ENCODE peak calls at places on chromosome 3, in four cellular contexts. M, R, O and V are unnamed samples.

GRCh38 chr3:30342319-30343060 is 263.9 kb upstream of the TGFBR2 start:
- DNase-seq in M (no peak), R (no peak), O (peak; percentile 87), V (no peak)

GRCh38 chr3:66554178-66554577 is 53.4 kb upstream of the LRIG1 start:
- DNase-seq in M (no peak), R (no peak), O (no peak), V (no peak)

GRCh38 chr3:15933439-15934144 is 135.8 kb upstream of the ANKRD28 start:
- DNase-seq in M (no peak), R (no peak), O (no peak), V (no peak)

GRCh38 chr3:134009345-134010000 is 20.3 kb downstream of the SLCO2A1 start:
- DNase-seq in M (no peak), R (no peak), O (no peak), V (no peak)

GRCh38 chr3:108292465-108292864 is 3.9 kb upstream of the HHLA2 start:
- DNase-seq in M (no peak), R (no peak), O (no peak), V (no peak)

GRCh38 chr3:9311265-9311664 is 51.6 kb upstream of the THUMPD3 start:
- DNase-seq in M (no peak), R (no peak), O (no peak), V (no peak)

GRCh38 chr3:184399410-184399809 is 19.6 kb downstream of the CHRD start:
- DNase-seq in M (no peak), R (no peak), O (no peak), V (no peak)

GRCh38 chr3:101513419-101513986 is 491 bp upstream of the SENP7 start:
- DNase-seq in M (no peak), R (no peak), O (no peak), V (no peak)

GRCh38 chr3:149604125-149604851 is 53.5 kb downstream of the WWTR1 start:
- DNase-seq in M (no peak), R (peak; percentile 36), O (no peak), V (no peak)

GRCh38 chr3:57087361-57088092 is 27.1 kb downstream of the SPATA12 start:
- DNase-seq in M (no peak), R (no peak), O (no peak), V (no peak)

GRCh38 chr3:66153471-66153870 is 67.3 kb upstream of the SLC25A26 start:
- DNase-seq in M (no peak), R (no peak), O (no peak), V (no peak)

GRCh38 chr3:133761605-133762484 is 15.7 kb downstream of the TF start:
- DNase-seq in M (no peak), R (no peak), O (no peak), V (no peak)

GRCh38 chr3:5344707-5345106 is 157.2 kb downstream of the EDEM1 start:
- DNase-seq in M (no peak), R (no peak), O (no peak), V (no peak)

GRCh38 chr3:55521086-55522060 is 34.3 kb upstream of the WNT5A start:
- DNase-seq in M (no peak), R (no peak), O (no peak), V (no peak)

GRCh38 chr3:43093974-43094373 is 11.9 kb downstream of the POMGNT2 start:
- DNase-seq in M (no peak), R (no peak), O (no peak), V (no peak)

GRCh38 chr3:149134560-149134959 is 5.1 kb downstream of the HPS3 start:
- DNase-seq in M (no peak), R (no peak), O (no peak), V (no peak)

GRCh38 chr3:64238971-64239667 is 13.9 kb upstream of the PRICKLE2 start:
- DNase-seq in M (no peak), R (peak; percentile 77), O (peak; percentile 16), V (no peak)

GRCh38 chr3:24264748-24265158 is 229.9 kb downstream of the THRB start:
- DNase-seq in M (no peak), R (no peak), O (peak; percentile 53), V (peak; percentile 74)

GRCh38 chr3:140292154-140292553 is 357.2 kb downstream of the CLSTN2 start:
- DNase-seq in M (no peak), R (no peak), O (no peak), V (no peak)

GRCh38 chr3:25665646-25666136 is 984 bp upstream of the TOP2B start:
- DNase-seq in M (no peak), R (no peak), O (no peak), V (no peak)

GRCh38 chr3:72490688-72491430 is 357.4 kb downstream of the SHQ1 start:
- DNase-seq in M (no peak), R (peak; percentile 20), O (no peak), V (no peak)

GRCh38 chr3:42149537-42150426 is 58.6 kb downstream of the TRAK1 start:
- DNase-seq in M (no peak), R (peak; percentile 19), O (no peak), V (no peak)

GRCh38 chr3:61718565-61718964 is 157.2 kb downstream of the PTPRG start:
- DNase-seq in M (no peak), R (no peak), O (no peak), V (no peak)

GRCh38 chr3:38843898-38844297 is 27.9 kb upstream of the SCN10A start:
- DNase-seq in M (no peak), R (no peak), O (peak; percentile 34), V (no peak)

GRCh38 chr3:171809513-171810277 is 588 bp downstream of the PLD1 start:
- DNase-seq in M (no peak), R (peak; percentile 67), O (peak; percentile 70), V (peak; percentile 36)

GRCh38 chr3:170007031-170007663 is 30.6 kb upstream of the GPR160 start:
- DNase-seq in M (peak; percentile 37), R (no peak), O (peak; percentile 51), V (no peak)

GRCh38 chr3:32453346-32453745 is 49.3 kb downstream of the CMTM6 start:
- DNase-seq in M (no peak), R (no peak), O (no peak), V (no peak)

DNA sequence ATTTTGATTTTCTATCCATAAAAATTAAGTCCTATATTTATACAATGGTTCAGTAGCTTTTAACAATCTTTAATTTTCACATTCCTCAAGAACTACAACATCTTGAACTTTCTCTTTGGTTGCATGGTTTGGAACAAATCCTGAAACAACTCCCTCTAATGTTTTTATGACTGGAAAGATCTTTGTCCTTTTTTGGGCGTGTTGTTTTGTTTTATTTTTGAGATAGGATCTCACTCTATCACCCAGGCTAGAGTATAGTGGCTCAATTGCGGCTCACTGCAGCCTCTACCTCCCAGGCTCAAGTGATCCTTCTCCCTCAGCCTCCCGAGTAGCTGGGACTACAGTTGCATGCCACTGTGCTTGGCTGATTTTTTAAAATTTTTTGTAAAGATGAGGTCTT is 4.0 kb downstream of the STX19 start:
- DNase-seq in M (no peak), R (no peak), O (no peak), V (no peak)
- TF ChIP-seq ETV6 in M (no peak), R (no peak), O (no peak), V (no peak)

GRCh38 chr3:49004352-49005297 is 2.6 kb upstream of the WDR6 start:
- DNase-seq in M (no peak), R (no peak), O (peak; percentile 48), V (no peak)
- TF ChIP-seq ETV6 in M (no peak), R (no peak), O (no peak), V (no peak)

DNA sequence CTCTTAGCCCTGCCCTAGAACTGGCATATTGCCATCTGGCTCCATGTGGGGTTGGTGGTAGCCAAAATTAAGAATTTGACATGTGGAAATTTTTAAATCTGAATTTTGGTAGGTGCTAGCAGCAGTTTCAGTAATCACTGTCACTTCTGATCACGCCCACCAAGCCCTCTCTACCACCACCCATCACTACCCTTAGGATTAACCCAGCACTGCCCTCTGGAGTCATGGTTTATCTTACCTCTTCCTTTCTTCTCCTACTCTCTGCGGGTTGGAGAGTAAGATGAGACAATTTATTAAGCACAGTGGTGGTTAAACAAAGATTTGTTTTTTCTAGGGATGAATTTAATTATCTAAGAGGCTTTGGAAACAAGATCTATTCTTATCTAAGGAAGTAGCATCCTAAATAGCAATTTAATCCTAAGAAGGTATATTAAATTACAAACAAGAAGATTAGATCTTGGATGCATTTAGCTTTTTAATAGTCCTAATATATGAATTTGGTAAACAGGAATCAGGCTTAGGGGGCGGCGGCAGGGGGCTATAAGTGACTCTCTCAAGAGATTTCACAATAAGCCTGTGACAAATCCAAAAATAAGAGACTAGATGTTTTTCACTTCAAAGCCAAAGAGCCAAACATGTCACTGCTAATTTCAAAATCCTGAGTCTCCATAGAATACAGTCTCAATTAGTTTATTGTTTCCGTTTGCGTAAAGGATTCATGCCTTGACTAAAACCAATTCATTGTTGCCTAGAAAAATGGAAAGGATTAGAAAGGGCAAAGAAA is 498.4 kb upstream of the UBE2E2 start:
- DNase-seq in M (no peak), R (no peak), O (no peak), V (no peak)
- TF ChIP-seq ETV6 in M (no peak), R (no peak), O (no peak), V (no peak)

DNA sequence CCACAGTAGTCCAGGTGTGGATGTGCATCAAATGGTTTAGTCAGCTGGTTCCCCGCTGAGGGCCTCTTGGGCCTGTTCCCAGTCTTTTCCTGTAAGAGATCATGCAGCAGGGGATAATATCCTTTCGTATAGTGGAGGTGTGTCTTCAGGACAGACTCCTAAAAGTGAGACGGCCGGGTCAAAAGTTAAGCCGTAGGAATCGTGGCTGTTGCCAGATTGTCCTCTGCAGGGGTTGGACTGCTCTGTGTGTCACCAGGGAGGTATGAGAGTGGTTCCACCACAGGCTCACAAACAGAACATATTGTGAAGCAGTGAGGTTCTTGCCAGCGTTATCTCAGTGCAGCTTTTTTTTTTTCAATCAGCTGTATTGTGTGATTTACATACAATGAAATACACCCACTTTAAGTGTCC is 95.0 kb downstream of the VGLL4 start:
- DNase-seq in M (no peak), R (no peak), O (no peak), V (no peak)
- TF ChIP-seq ETV6 in M (no peak), R (no peak), O (no peak), V (no peak)

GRCh38 chr3:178436773-178437172 is 99.5 kb upstream of the KCNMB2 start:
- DNase-seq in M (no peak), R (no peak), O (no peak), V (peak; percentile 24)

GRCh38 chr3:178434206-178434805 is 101.9 kb upstream of the KCNMB2 start:
- DNase-seq in M (no peak), R (no peak), O (no peak), V (no peak)

GRCh38 chr3:178439504-178439903 is 96.7 kb upstream of the KCNMB2 start:
- DNase-seq in M (no peak), R (no peak), O (no peak), V (peak; percentile 20)

DNA sequence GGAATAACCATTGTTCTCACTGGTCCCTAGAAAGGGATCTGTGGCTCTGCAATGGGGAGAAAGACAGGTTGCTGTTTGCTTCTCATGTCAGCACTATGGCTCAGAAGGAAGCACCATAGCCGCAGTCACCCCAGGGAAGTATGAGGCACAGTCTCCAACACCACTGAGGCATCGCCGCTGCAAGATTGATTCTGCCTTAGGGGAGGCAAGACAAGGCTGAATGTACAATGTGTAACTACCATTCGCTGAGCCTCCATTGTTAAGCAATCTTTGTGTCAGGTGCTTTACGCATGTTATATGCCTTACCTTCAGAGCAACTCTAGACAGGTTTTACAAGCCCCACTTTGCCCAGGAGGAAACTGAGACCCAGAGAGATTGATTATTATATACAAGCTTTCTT is 100.7 kb upstream of the KCNMB2 start:
- DNase-seq in M (no peak), R (no peak), O (no peak), V (no peak)
- TF ChIP-seq ETV6 in M (no peak), R (no peak), O (no peak), V (no peak)